ENCODE peak calls at places on chromosome 11, in seven cellular contexts. Z is hepatocyte; G is A172; J is NCI-H1105 treated with DMSO at 0.1 percent for 48 hours; R is stimulated activated CD8-positive, alpha-beta memory T cell treated with anti-CD3 and anti-CD28 coated beads, Interleukin-2, amount 100 ng/mL, for 48 hours; A is neuronal stem cell; D is B cell. O is an unnamed sample.

GRCh38 chr11:110715541-110715940 is 3.3 kb upstream of the ARHGAP20 start:
- DNase-seq in R (no peak), J (no peak), D (no peak), Z (no peak), A (no peak), G (peak; percentile 2), O (no peak)

GRCh38 chr11:536841-537621 is at the start of gene LRRC56:
- DNase-seq in G (no peak), R (peak; percentile 89), D (peak; percentile 100), Z (peak; percentile 93), A (peak; percentile 77), J (no peak), O (peak; percentile 13)

GRCh38 chr11:71491531-71492329 is 35.3 kb upstream of the KRTAP5-7 start:
- DNase-seq in Z (no peak), J (no peak), G (no peak), R (no peak), D (no peak), A (no peak), O (no peak)

GRCh38 chr11:100727410-100727809 is 40.3 kb downstream of the ARHGAP42 start:
- DNase-seq in R (no peak), Z (peak; percentile 15), J (no peak), A (no peak), D (no peak), G (no peak), O (no peak)

GRCh38 chr11:28834877-28835276 is 726.7 kb downstream of the METTL15 start:
- DNase-seq in D (no peak), G (peak; percentile 80), Z (no peak), R (no peak), J (no peak), A (no peak), O (peak; percentile 92)

GRCh38 chr11:868802-869201 is 26.1 kb downstream of the TSPAN4 start:
- DNase-seq in J (no peak), Z (no peak), D (no peak), R (no peak), G (no peak), A (no peak), O (no peak)

GRCh38 chr11:101390539-101390938 is 193.3 kb downstream of the TRPC6 start:
- DNase-seq in A (no peak), Z (no peak), R (no peak), J (no peak), D (no peak), G (no peak), O (no peak)

GRCh38 chr11:62130498-62131464 is 7.0 kb downstream of the INCENP start:
- DNase-seq in J (no peak), A (no peak), R (no peak), Z (no peak), G (no peak), D (no peak), O (no peak)

GRCh38 chr11:45168366-45169130 is 22.1 kb downstream of the PRDM11 start:
- DNase-seq in R (no peak), A (no peak), J (no peak), G (no peak), D (no peak), Z (no peak), O (no peak)

GRCh38 chr11:107962181-107962580 is 33.9 kb downstream of the RAB39A start:
- DNase-seq in G (no peak), A (no peak), Z (no peak), R (no peak), D (no peak), J (no peak), O (no peak)

GRCh38 chr11:107856981-107857517 is 1.5 kb downstream of the SLC35F2 start:
- DNase-seq in J (no peak), G (peak; percentile 27), A (no peak), D (no peak), Z (no peak), R (no peak), O (no peak)

GRCh38 chr11:68942090-68942620 is 38.5 kb downstream of the IGHMBP2 start:
- DNase-seq in D (no peak), A (no peak), Z (no peak), R (no peak), G (no peak), J (no peak), O (no peak)

GRCh38 chr11:71373791-71374454 is 74.3 kb downstream of the DHCR7 start:
- DNase-seq in D (peak; percentile 61), G (no peak), R (no peak), A (no peak), Z (no peak), J (no peak), O (no peak)

GRCh38 chr11:83691387-83692088 is 405.4 kb upstream of the CCDC90B start:
- DNase-seq in A (no peak), J (no peak), Z (peak; percentile 56), G (peak; percentile 21), R (no peak), D (no peak), O (no peak)

GRCh38 chr11:34256150-34256549 is 101.7 kb downstream of the ABTB2 start:
- DNase-seq in Z (no peak), D (no peak), J (no peak), R (no peak), A (no peak), G (no peak), O (no peak)

GRCh38 chr11:86745571-86745970 is 54.8 kb upstream of the PRSS23 start:
- DNase-seq in D (no peak), R (no peak), Z (no peak), J (no peak), G (no peak), A (no peak), O (no peak)

GRCh38 chr11:68812526-68812925 is 29.2 kb downstream of the CPT1A start:
- DNase-seq in R (no peak), D (no peak), A (no peak), J (no peak), G (no peak), Z (no peak), O (no peak)

GRCh38 chr11:110430267-110431211 is 791 bp downstream of the FDX1 start:
- DNase-seq in G (no peak), J (peak; percentile 47), A (peak; percentile 12), Z (peak; percentile 59), R (peak; percentile 21), D (peak; percentile 36), O (no peak)

GRCh38 chr11:69166186-69167115 is 10.7 kb downstream of the SMIM38 start:
- DNase-seq in D (peak; percentile 24), J (no peak), R (peak; percentile 48), G (peak; percentile 93), A (no peak), Z (peak; percentile 73), O (peak; percentile 63)

GRCh38 chr11:82890941-82891340 is 9.3 kb downstream of the PRCP start:
- DNase-seq in D (no peak), R (no peak), J (no peak), A (no peak), Z (no peak), G (no peak), O (no peak)

GRCh38 chr11:5597953-5598352 is 1.5 kb downstream of the TRIM6 start:
- DNase-seq in G (no peak), D (no peak), A (no peak), R (no peak), Z (no peak), J (no peak), O (no peak)

GRCh38 chr11:34653851-34654490 is 33.1 kb downstream of the EHF start:
- DNase-seq in R (no peak), A (no peak), D (no peak), Z (peak; percentile 84), G (peak; percentile 95), J (no peak), O (peak; percentile 86)

GRCh38 chr11:77071077-77071476 is 4.3 kb downstream of the CAPN5 start:
- DNase-seq in J (no peak), G (no peak), A (no peak), Z (no peak), R (no peak), D (no peak), O (no peak)

GRCh38 chr11:46672381-46672839 is 28.0 kb downstream of the ARHGAP1 start:
- DNase-seq in A (no peak), G (no peak), J (no peak), D (no peak), Z (no peak), R (no peak), O (no peak)

GRCh38 chr11:35347173-35347878 is 72.0 kb downstream of the SLC1A2 start:
- DNase-seq in R (no peak), A (no peak), G (no peak), J (no peak), Z (no peak), D (no peak), O (no peak)

GRCh38 chr11:197741-198235 is 4.9 kb downstream of the SCGB1C1 start:
- DNase-seq in G (no peak), Z (no peak), A (no peak), D (no peak), R (no peak), J (no peak), O (no peak)

GRCh38 chr11:112129656-112130055 is 34.2 kb downstream of the IL18 start:
- DNase-seq in J (no peak), R (no peak), G (no peak), Z (no peak), A (no peak), D (no peak), O (no peak)

GRCh38 chr11:130528301-130528651 is 79.8 kb downstream of the ADAMTS15 start:
- DNase-seq in D (no peak), J (no peak), G (no peak), Z (no peak), R (no peak), A (no peak), O (no peak)

GRCh38 chr11:10942621-10943020 is 84.8 kb upstream of the ZBED5 start:
- DNase-seq in R (no peak), Z (no peak), G (no peak), A (no peak), D (no peak), J (no peak), O (no peak)

GRCh38 chr11:110777765-110778164 is 65.5 kb upstream of the ARHGAP20 start:
- DNase-seq in Z (no peak), G (peak; percentile 4), R (no peak), J (no peak), A (no peak), D (peak; percentile 9), O (peak; percentile 55)

GRCh38 chr11:1442807-1443366 is 43.7 kb downstream of the MOB2 start:
- DNase-seq in A (no peak), J (no peak), G (no peak), Z (no peak), R (no peak), D (no peak), O (no peak)

GRCh38 chr11:120089036-120090001 is 48.6 kb downstream of the TRIM29 start:
- DNase-seq in Z (no peak), J (no peak), D (no peak), R (no peak), G (no peak), A (no peak), O (no peak)

GRCh38 chr11:32435511-32435946 is at the start of gene WT1:
- DNase-seq in D (no peak), A (no peak), R (no peak), Z (no peak), J (no peak), G (peak; percentile 12), O (no peak)

GRCh38 chr11:3880724-3881123 is 25.3 kb downstream of the STIM1 start:
- DNase-seq in Z (no peak), G (peak; percentile 81), A (no peak), R (no peak), D (peak; percentile 53), J (no peak), O (no peak)

GRCh38 chr11:66081505-66081904 is 11.4 kb downstream of the PACS1 start:
- DNase-seq in Z (peak; percentile 29), J (no peak), R (peak; percentile 12), A (no peak), G (peak; percentile 53), D (peak; percentile 84), O (no peak)

GRCh38 chr11:63553759-63554158 is 9.4 kb downstream of the PLAAT2 start:
- DNase-seq in D (peak; percentile 46), J (no peak), R (no peak), A (no peak), Z (no peak), G (no peak), O (no peak)

GRCh38 chr11:35798983-35799382 is 136.4 kb downstream of the TRIM44 start:
- DNase-seq in D (no peak), Z (no peak), J (no peak), G (no peak), A (no peak), R (no peak), O (no peak)

GRCh38 chr11:123328281-123328680 is 101.8 kb upstream of the GRAMD1B start:
- DNase-seq in Z (no peak), A (no peak), D (no peak), G (no peak), J (no peak), R (no peak), O (no peak)